ENCODE peak calls at places on chromosomes 5 and 9, in eight cellular contexts. I is MCF 10A, C is heart right ventricle, F is tibial artery, N is sigmoid colon, Z is transverse colon, K is endothelial cell, A is fibroblast of the aortic adventitia. U is an unnamed sample.

GRCh38 chr9:87107072-87107471 is 159.8 kb upstream of the GAS1 start:
- DNase-seq in I (peak), C (no peak), F (no peak), N (no peak), Z (no peak), K (no peak), A (no peak), U (no peak)

GRCh38 chr5:103505581-103506305 is 56.8 kb downstream of the NUDT12 start:
- DNase-seq in I (peak), C (no peak), F (no peak), N (no peak), Z (no peak), K (no peak), A (peak), U (no peak)

GRCh38 chr5:43428034-43428712 is 16.0 kb upstream of the CCL28 start:
- DNase-seq in I (peak), C (no peak), F (no peak), N (no peak), Z (no peak), K (no peak), A (peak), U (no peak)

GRCh38 chr9:127626752-127627493 is 14.8 kb downstream of the STXBP1 start:
- DNase-seq in I (no peak), C (no peak), F (no peak), N (no peak), Z (no peak), K (no peak), A (no peak), U (no peak)

GRCh38 chr9:89879711-89880110 is 274.9 kb downstream of the GADD45G start:
- DNase-seq in I (no peak), C (peak), F (peak), N (peak), Z (no peak), K (no peak), A (peak), U (no peak)

GRCh38 chr9:134320916-134321570 is 5.2 kb upstream of the RXRA start:
- DNase-seq in I (no peak), C (peak), F (peak), N (peak), Z (no peak), K (no peak), A (no peak), U (no peak)

GRCh38 chr9:95023217-95024003 is 294.1 kb downstream of the FANCC start:
- DNase-seq in I (peak), C (peak), F (no peak), N (no peak), Z (no peak), K (no peak), A (peak), U (no peak)

GRCh38 chr9:90925581-90926257 is 124.1 kb downstream of the SYK start:
- DNase-seq in I (peak), C (no peak), F (no peak), N (no peak), Z (no peak), K (no peak), A (peak), U (no peak)

GRCh38 chr9:124353811-124354274 is 61.4 kb downstream of the PSMB7 start:
- DNase-seq in I (no peak), C (no peak), F (peak), N (peak), Z (no peak), K (no peak), A (peak), U (no peak)

GRCh38 chr9:86353591-86354047 is 591 bp downstream of the TUT7 start:
- DNase-seq in I (no peak), C (no peak), F (no peak), N (no peak), Z (peak), K (no peak), A (peak), U (peak)

GRCh38 chr5:116738270-116738947 is 163.8 kb upstream of the SEMA6A start:
- DNase-seq in I (no peak), C (peak), F (no peak), N (no peak), Z (no peak), K (peak), A (no peak), U (no peak)

GRCh38 chr5:84274585-84275468 is 109.9 kb downstream of the EDIL3 start:
- DNase-seq in I (peak), C (peak), F (no peak), N (no peak), Z (peak), K (peak), A (peak), U (peak)

GRCh38 chr5:113167985-113168384 is 191.4 kb downstream of the DCP2 start:
- DNase-seq in I (peak), C (no peak), F (no peak), N (no peak), Z (no peak), K (no peak), A (no peak), U (no peak)

GRCh38 chr5:86118542-86118941 is 499.2 kb upstream of the COX7C start:
- DNase-seq in I (peak), C (no peak), F (no peak), N (no peak), Z (no peak), K (no peak), A (no peak), U (no peak)

GRCh38 chr5:172860520-172861443 is 26.7 kb downstream of the ERGIC1 start:
- DNase-seq in I (peak), C (peak), F (peak), N (peak), Z (peak), K (no peak), A (peak), U (no peak)

GRCh38 chr5:78162253-78162862 is 132.1 kb downstream of the AP3B1 start:
- DNase-seq in I (peak), C (no peak), F (no peak), N (no peak), Z (no peak), K (peak), A (peak), U (peak)

GRCh38 chr5:158398360-158399201 is 539.6 kb upstream of the CLINT1 start:
- DNase-seq in I (no peak), C (no peak), F (no peak), N (no peak), Z (no peak), K (no peak), A (no peak), U (no peak)

GRCh38 chr5:178417391-178417811 is 172.8 kb downstream of the COL23A1 start:
- DNase-seq in I (no peak), C (no peak), F (no peak), N (no peak), Z (no peak), K (no peak), A (no peak), U (no peak)

GRCh38 chr9:14351206-14351605 is 37.3 kb upstream of the NFIB start:
- DNase-seq in I (no peak), C (peak), F (no peak), N (no peak), Z (no peak), K (no peak), A (peak), U (no peak)

GRCh38 chr9:100534401-100534800 is 43.5 kb upstream of the CAVIN4 start:
- DNase-seq in I (no peak), C (no peak), F (no peak), N (no peak), Z (no peak), K (no peak), A (no peak), U (no peak)

GRCh38 chr9:120873512-120873911 is 3.5 kb downstream of the PHF19 start:
- DNase-seq in I (peak), C (no peak), F (no peak), N (no peak), Z (no peak), K (no peak), A (no peak), U (no peak)

GRCh38 chr5:124528838-124529237 is 217.6 kb downstream of the ZNF608 start:
- DNase-seq in I (no peak), C (no peak), F (no peak), N (no peak), Z (no peak), K (no peak), A (no peak), U (peak)

GRCh38 chr9:14441976-14442651 is 128.2 kb upstream of the NFIB start:
- DNase-seq in I (peak), C (no peak), F (no peak), N (no peak), Z (no peak), K (peak), A (peak), U (no peak)

GRCh38 chr5:124957063-124957462 is 210.6 kb upstream of the ZNF608 start:
- DNase-seq in I (peak), C (no peak), F (no peak), N (no peak), Z (no peak), K (no peak), A (no peak), U (no peak)

GRCh38 chr9:122900791-122901190 is 4.4 kb downstream of the RC3H2 start:
- DNase-seq in I (peak), C (no peak), F (no peak), N (no peak), Z (no peak), K (no peak), A (peak), U (peak)

GRCh38 chr5:4362411-4362810 is 766.8 kb downstream of the IRX1 start:
- DNase-seq in I (no peak), C (no peak), F (no peak), N (no peak), Z (no peak), K (no peak), A (no peak), U (no peak)

GRCh38 chr5:180832638-180833068 is 28.4 kb downstream of the ZFP62 start:
- DNase-seq in I (no peak), C (no peak), F (no peak), N (no peak), Z (peak), K (no peak), A (no peak), U (peak)

GRCh38 chr9:94002316-94003140 is 47.4 kb upstream of the BARX1 start:
- DNase-seq in I (peak), C (no peak), F (no peak), N (no peak), Z (peak), K (peak), A (peak), U (peak)

GRCh38 chr5:132428811-132429440 is 59.4 kb downstream of the SLC22A5 start:
- DNase-seq in I (peak), C (no peak), F (no peak), N (no peak), Z (no peak), K (no peak), A (peak), U (no peak)

GRCh38 chr5:19837536-19838179 is 150.3 kb downstream of the CDH18 start:
- DNase-seq in I (no peak), C (no peak), F (no peak), N (no peak), Z (no peak), K (no peak), A (no peak), U (no peak)

GRCh38 chr9:100072805-100073204 is 26.0 kb downstream of the ERP44 start:
- DNase-seq in I (no peak), C (no peak), F (no peak), N (no peak), Z (no peak), K (no peak), A (no peak), U (no peak)

GRCh38 chr5:87645241-87645640 is 232.5 kb upstream of the CCNH start:
- DNase-seq in I (no peak), C (no peak), F (no peak), N (no peak), Z (no peak), K (no peak), A (no peak), U (no peak)

GRCh38 chr9:105157178-105157583 is 87.3 kb upstream of the SLC44A1 start:
- DNase-seq in I (peak), C (peak), F (peak), N (peak), Z (peak), K (peak), A (peak), U (peak)

GRCh38 chr5:83265318-83265717 is 188.0 kb downstream of the XRCC4 start:
- DNase-seq in I (peak), C (no peak), F (no peak), N (no peak), Z (no peak), K (no peak), A (peak), U (no peak)

GRCh38 chr9:31137850-31138160 is 1246.6 kb upstream of the ACO1 start:
- DNase-seq in I (no peak), C (no peak), F (no peak), N (no peak), Z (no peak), K (no peak), A (peak), U (no peak)

GRCh38 chr5:58274199-58274598 is 185.7 kb downstream of the PLK2 start:
- DNase-seq in I (no peak), C (no peak), F (no peak), N (no peak), Z (no peak), K (no peak), A (no peak), U (no peak)

GRCh38 chr9:135799261-135799660 is 97.3 kb downstream of the KCNT1 start:
- DNase-seq in I (no peak), C (no peak), F (no peak), N (no peak), Z (no peak), K (no peak), A (no peak), U (no peak)

GRCh38 chr9:135798303-135798585 is 96.3 kb downstream of the KCNT1 start:
- DNase-seq in I (no peak), C (no peak), F (no peak), N (no peak), Z (no peak), K (no peak), A (no peak), U (no peak)

GRCh38 chr9:135796784-135797462 is 94.9 kb downstream of the KCNT1 start:
- DNase-seq in I (no peak), C (no peak), F (no peak), N (no peak), Z (no peak), K (no peak), A (no peak), U (no peak)

GRCh38 chr9:135795391-135795790 is 93.4 kb downstream of the KCNT1 start:
- DNase-seq in I (no peak), C (no peak), F (no peak), N (no peak), Z (no peak), K (no peak), A (no peak), U (no peak)

DNA sequence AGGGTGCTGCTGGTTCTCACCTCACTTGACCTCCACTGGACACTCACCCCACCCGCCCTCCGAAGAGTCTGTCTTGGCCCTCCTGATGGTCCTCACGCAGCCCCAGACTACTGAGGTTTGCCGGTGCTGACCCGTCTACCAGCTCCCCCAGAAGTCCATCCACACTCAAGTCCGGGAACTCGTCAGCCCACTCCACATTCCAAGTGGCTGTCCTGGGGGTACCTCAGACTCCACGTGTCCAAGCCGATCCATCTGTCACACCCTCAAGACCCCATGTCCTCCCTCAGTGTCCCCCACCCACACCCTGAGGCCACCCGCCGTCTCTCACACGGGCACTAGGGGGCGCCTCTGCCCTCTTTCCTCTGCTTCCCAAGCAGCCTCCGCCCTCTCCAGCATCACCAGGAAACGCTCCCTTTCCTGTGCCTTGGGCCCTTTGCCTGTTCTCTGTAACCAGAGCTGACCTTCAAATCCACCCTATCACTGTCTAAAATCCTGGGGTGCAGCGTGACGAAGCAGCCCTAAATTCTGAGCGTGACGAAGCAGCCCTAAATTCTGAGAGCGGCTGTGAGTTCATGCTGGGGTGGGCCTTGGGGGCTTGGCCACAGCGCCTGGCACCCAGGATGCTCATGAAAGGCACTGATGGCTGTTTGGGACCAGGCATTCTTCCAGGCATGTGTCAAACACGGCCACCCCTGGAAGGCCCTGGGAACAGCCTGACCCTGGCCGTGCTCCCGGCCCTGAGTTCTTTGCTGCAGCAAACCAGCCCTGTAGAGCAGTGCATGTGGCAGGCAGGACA is 95.7 kb downstream of the KCNT1 start:
- DNase-seq in I (peak), C (peak), F (peak), N (no peak), Z (no peak), K (peak), A (peak), U (peak)
- TF ChIP-seq CTCF in I (peak), C (peak), F (peak), N (no peak), Z (peak), K (peak), A (peak), U (peak)

DNA sequence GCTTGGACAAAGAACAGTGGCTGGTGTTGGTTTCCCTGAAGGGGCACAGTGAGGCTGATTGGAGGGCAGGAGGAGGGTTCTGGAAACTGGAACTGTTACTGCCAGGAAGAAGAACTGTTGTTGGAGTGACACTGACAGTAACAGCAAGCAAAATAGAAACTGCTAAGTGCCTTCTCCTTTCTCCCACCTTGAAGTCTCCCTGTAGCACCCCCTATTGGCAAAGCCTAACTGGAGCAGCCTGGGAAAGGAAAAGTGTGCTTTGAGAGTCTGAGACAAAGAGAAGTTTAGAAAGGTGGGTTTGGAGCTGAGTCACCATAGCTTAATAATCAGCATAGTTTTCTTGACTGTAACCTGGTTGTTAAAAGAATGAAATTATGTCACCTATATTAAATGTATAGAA is 2.5 kb upstream of the TMEM174 start:
- DNase-seq in I (peak), C (no peak), F (no peak), N (no peak), Z (peak), K (peak), A (peak), U (no peak)
- TF ChIP-seq CTCF in I (peak), C (no peak), F (no peak), N (no peak), Z (peak), K (peak), A (peak), U (peak)

GRCh38 chr9:129949821-129950220 is 93.2 kb downstream of the FNBP1 start:
- DNase-seq in I (no peak), C (no peak), F (no peak), N (no peak), Z (no peak), K (no peak), A (no peak), U (no peak)

GRCh38 chr9:129945314-129945713 is 97.7 kb downstream of the FNBP1 start:
- DNase-seq in I (no peak), C (no peak), F (no peak), N (no peak), Z (no peak), K (no peak), A (no peak), U (no peak)

GRCh38 chr9:129946596-129946995 is 96.4 kb downstream of the FNBP1 start:
- DNase-seq in I (no peak), C (no peak), F (no peak), N (no peak), Z (no peak), K (no peak), A (no peak), U (no peak)

GRCh38 chr9:129939426-129939825 is 103.6 kb downstream of the FNBP1 start:
- DNase-seq in I (no peak), C (no peak), F (no peak), N (no peak), Z (no peak), K (no peak), A (no peak), U (no peak)

DNA sequence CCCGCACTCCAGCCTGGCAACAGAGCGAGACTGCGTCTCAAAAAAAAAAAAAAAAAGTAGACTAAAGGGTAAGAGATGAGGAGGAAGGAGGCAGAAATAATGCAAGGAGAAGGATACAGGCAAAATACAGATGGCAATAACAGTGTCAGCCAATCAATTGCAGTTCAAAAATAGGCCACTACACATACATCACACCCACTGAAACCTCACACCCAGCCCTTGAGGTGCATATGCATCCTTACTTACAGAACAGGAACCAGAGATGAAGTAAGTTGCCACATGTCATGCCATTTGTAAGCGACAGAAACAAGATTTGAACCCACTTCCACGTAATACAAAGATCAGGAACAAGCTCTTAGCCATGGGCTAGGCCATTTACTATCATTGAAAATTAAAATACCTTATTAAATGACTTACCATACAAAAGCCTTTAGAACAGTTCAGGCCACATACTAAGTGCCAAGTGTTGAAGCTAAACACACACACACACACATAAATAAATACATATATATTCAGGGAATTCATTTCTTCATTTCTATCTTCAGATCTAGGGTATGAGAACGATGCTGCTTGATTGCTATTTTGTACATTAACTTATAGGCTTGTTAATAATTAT is 98.4 kb downstream of the FNBP1 start:
- DNase-seq in I (no peak), C (no peak), F (no peak), N (no peak), Z (no peak), K (no peak), A (no peak), U (no peak)
- TF ChIP-seq CTCF in I (no peak), C (no peak), F (no peak), N (no peak), Z (peak), K (no peak), A (no peak), U (no peak)

GRCh38 chr5:11903614-11904269 is 504 bp downstream of the CTNND2 start:
- DNase-seq in I (peak), C (peak), F (no peak), N (no peak), Z (no peak), K (peak), A (no peak), U (peak)
- TF ChIP-seq CTCF in I (no peak), C (no peak), F (no peak), N (no peak), Z (no peak), K (peak), A (no peak), U (no peak)